ENCODE peak calls at places on chromosomes 2 and 18, in seven cellular contexts. B, K, M, D, V, U and H are unnamed samples.

GRCh38 chr18:61898576-61899205 is 5.9 kb upstream of the RNF152 start:
- DNase-seq in B (no peak), K (no peak), M (no peak), D (no peak), V (no peak), U (no peak), H (no peak)

GRCh38 chr2:240278661-240279060 is 138.2 kb upstream of the OTOS start:
- DNase-seq in B (no peak), K (peak), M (no peak), D (no peak), V (no peak), U (no peak), H (peak)

GRCh38 chr2:164589522-164589921 is 31.8 kb downstream of the GRB14 start:
- DNase-seq in B (no peak), K (peak), M (no peak), D (no peak), V (no peak), U (no peak), H (peak)

GRCh38 chr2:105321875-105322646 is 7.5 kb downstream of the TGFBRAP1 start:
- DNase-seq in B (no peak), K (no peak), M (no peak), D (no peak), V (no peak), U (no peak), H (no peak)

GRCh38 chr18:8484951-8485350 is 124.3 kb upstream of the RAB12 start:
- DNase-seq in B (no peak), K (no peak), M (no peak), D (no peak), V (no peak), U (no peak), H (no peak)

GRCh38 chr2:152884088-152884487 is 165.7 kb downstream of the ARL6IP6 start:
- DNase-seq in B (no peak), K (no peak), M (no peak), D (no peak), V (no peak), U (no peak), H (no peak)

GRCh38 chr2:119647440-119648169 is 31.4 kb upstream of the TMEM177 start:
- DNase-seq in B (no peak), K (peak), M (no peak), D (peak), V (peak), U (peak), H (peak)

GRCh38 chr2:119650971-119651370 is 28.0 kb upstream of the TMEM177 start:
- DNase-seq in B (no peak), K (no peak), M (no peak), D (no peak), V (no peak), U (no peak), H (no peak)

GRCh38 chr2:54771166-54771565 is 47.7 kb downstream of the EML6 start:
- DNase-seq in B (no peak), K (peak), M (no peak), D (no peak), V (no peak), U (no peak), H (peak)

GRCh38 chr2:24380687-24381271 is 20.4 kb upstream of the ITSN2 start:
- DNase-seq in B (no peak), K (no peak), M (no peak), D (no peak), V (no peak), U (no peak), H (no peak)

GRCh38 chr2:678964-679363 is 1.8 kb upstream of the TMEM18 start:
- DNase-seq in B (no peak), K (no peak), M (no peak), D (no peak), V (no peak), U (no peak), H (no peak)

GRCh38 chr2:675460-675859 is 1.7 kb downstream of the TMEM18 start:
- DNase-seq in B (no peak), K (no peak), M (no peak), D (no peak), V (no peak), U (no peak), H (no peak)

GRCh38 chr2:675982-676646 is 1.1 kb downstream of the TMEM18 start:
- DNase-seq in B (peak), K (peak), M (no peak), D (peak), V (no peak), U (peak), H (peak)

GRCh38 chr2:676647-677055 is 555 bp downstream of the TMEM18 start:
- DNase-seq in B (peak), K (peak), M (peak), D (peak), V (peak), U (peak), H (peak)

GRCh38 chr2:677056-677949 is at the start of gene TMEM18:
- DNase-seq in B (no peak), K (peak), M (peak), D (peak), V (peak), U (peak), H (peak)
- TF ChIP-seq CTCF in B (peak), K (peak), M (peak), D (peak), V (no peak), U (no peak), H (peak)

DNA sequence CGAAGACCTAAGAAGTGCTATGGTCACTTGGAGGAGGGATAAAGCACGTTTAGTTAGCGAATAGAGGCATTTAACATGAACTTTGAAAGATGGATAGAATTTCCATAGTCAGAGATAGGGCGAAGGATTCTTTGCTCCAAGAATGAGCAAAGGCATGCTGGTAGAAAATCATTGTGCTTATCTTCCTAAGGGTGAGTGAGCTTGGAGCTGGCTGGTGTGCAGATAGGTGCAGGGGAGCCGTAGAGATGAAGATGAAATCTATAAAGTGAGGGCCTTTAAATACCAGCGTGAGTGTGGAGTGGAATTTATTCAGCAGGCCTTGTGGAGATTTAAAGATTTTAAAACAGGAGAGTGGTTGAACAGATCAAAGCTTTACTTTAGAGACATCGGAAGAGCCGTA is 1.6 kb downstream of the HRH4 start:
- DNase-seq in B (no peak), K (no peak), M (no peak), D (no peak), V (no peak), U (no peak), H (no peak)
- H3K4me3 ChIP-seq in B (no peak), K (no peak), M (no peak), D (no peak), V (no peak), U (no peak), H (no peak)

DNA sequence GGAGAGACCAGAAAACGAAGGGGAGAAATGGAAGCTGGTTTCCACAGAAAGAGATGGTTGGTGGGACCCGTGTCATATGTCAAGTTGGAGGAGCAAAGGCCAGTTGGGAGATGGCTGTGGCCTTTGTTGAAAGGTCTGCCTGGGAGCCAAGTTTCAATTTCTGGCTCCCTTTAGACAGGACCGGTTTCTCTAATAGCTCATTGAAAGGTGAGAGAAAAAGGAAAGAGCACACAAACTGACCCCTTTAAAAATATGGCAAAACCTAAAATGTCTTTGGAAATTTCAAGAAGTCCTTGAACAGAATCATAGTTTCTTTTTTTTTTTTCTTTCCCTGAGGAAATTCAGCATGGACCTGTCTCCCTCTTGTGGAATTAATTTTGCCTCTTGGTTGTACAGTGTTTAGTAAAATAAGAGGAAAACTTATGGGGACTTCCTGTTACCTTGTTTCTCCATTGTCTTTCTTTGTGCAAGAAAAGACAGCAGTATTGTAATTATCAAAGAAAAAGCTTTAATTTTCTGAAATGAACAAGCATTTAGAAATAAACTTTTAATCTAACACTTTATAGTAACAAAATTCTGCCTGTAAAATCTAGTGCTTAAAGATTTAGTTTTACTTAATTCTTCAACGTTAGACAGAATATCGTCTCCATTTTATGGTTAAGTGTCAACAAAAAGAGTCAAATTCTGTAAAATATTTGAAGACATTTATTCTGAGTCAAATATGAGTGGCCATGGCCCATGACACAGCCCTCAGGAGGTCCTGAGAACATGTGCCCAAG is 176.4 kb upstream of the NABP1 start:
- DNase-seq in B (no peak), K (peak), M (no peak), D (no peak), V (no peak), U (peak), H (peak)
- TF ChIP-seq CTCF in B (peak), K (peak), M (peak), D (no peak), V (peak), U (no peak), H (peak)

GRCh38 chr2:226862623-226863022 is 26.8 kb downstream of the RHBDD1 start:
- DNase-seq in B (no peak), K (no peak), M (no peak), D (peak), V (no peak), U (no peak), H (no peak)
- H3K4me3 ChIP-seq in B (no peak), K (no peak), M (no peak), D (no peak), V (no peak), U (no peak), H (no peak)

DNA sequence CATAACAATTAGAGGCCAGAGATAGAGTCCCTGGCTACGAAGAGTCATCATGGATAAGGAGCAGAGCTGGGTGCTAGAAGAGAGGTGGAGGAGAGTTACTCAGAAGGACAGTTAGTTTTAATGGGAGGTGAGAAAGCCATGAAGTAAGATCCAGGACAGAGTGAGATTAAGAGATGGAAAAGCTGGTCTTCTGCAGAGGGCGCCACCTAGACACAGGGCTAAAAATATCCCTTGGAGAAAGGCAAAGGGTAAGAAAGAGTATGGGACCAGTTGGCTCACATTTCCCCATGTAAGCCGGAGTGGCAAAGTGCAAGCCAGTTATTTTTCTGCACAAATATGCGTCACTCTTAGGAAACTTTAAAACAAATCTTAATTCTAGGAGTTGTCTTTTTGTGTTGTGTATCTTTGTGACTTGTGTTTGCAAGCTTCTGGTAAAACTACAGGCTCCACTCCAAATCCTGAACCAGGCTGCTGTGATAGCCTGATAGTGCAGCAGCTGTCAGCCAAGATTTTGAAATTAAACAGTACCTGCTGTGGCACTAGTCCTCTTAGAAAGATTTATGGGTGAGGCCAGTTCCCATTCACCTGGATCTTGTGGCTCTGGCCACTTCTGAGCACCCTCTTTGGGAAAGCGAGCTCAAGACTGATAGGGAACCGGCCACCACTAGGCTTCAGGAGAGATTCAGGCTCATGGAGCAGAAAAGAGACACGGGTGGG is 204.2 kb downstream of the TPGS2 start:
- DNase-seq in B (no peak), K (no peak), M (no peak), D (no peak), V (no peak), U (no peak), H (no peak)
- TF ChIP-seq CTCF in B (no peak), K (no peak), M (no peak), D (no peak), V (no peak), U (no peak), H (no peak)